ENCODE peak calls at places on chromosome 18, in seven cellular contexts. O is WERI-Rb-1, S is foreskin fibroblast, G is ovary, T is right cardiac atrium, H is tibial nerve, B is HCT116. A is an unnamed sample.
A peak's percentile ranks its signal among the peaks of the same experiment; 100 is the strongest.

GRCh38 chr18:58213445-58213844 is 169.4 kb downstream of the NEDD4L start:
- DNase-seq in O (no peak), S (peak; percentile 88), G (no peak), T (no peak), H (no peak), B (no peak), A (peak; percentile 45)

GRCh38 chr18:58298251-58299134 is 254.5 kb downstream of the NEDD4L start:
- DNase-seq in O (no peak), S (no peak), G (no peak), T (no peak), H (no peak), B (no peak), A (no peak)

GRCh38 chr18:58268849-58269248 is 224.8 kb downstream of the NEDD4L start:
- DNase-seq in O (no peak), S (peak; percentile 24), G (no peak), T (no peak), H (no peak), B (peak; percentile 75), A (no peak)

GRCh38 chr18:39805218-39805617 is 2149.8 kb upstream of the PIK3C3 start:
- DNase-seq in O (no peak), S (no peak), G (no peak), T (no peak), H (no peak), B (no peak), A (no peak)

GRCh38 chr18:11761553-11761952 is 72.5 kb downstream of the GNAL start:
- DNase-seq in O (no peak), S (no peak), G (no peak), T (no peak), H (no peak), B (peak; percentile 8), A (no peak)

GRCh38 chr18:35983818-35984217 is 11.3 kb downstream of the RMP24 start:
- DNase-seq in O (no peak), S (peak; percentile 76), G (no peak), T (no peak), H (no peak), B (no peak), A (no peak)

GRCh38 chr18:41624461-41624860 is 330.6 kb upstream of the PIK3C3 start:
- DNase-seq in O (no peak), S (peak; percentile 3), G (no peak), T (no peak), H (no peak), B (no peak), A (no peak)

GRCh38 chr18:48623468-48624220 is 84.8 kb downstream of the CTIF start:
- DNase-seq in O (no peak), S (peak; percentile 59), G (no peak), T (peak; percentile 22), H (no peak), B (no peak), A (no peak)

GRCh38 chr18:4808891-4809290 is 353.8 kb upstream of the DLGAP1 start:
- DNase-seq in O (no peak), S (no peak), G (no peak), T (no peak), H (no peak), B (no peak), A (no peak)

GRCh38 chr18:5626130-5626880 is 82.5 kb upstream of the EPB41L3 start:
- DNase-seq in O (no peak), S (no peak), G (no peak), T (no peak), H (no peak), B (no peak), A (no peak)

GRCh38 chr18:68791801-68792200 is 6.1 kb upstream of the CCDC102B start:
- DNase-seq in O (no peak), S (peak; percentile 54), G (no peak), T (peak; percentile 41), H (no peak), B (no peak), A (no peak)
- H3K4me3 ChIP-seq in O (no peak overlapping the region), S (no peak overlapping the region), G (no peak overlapping the region), T (no peak overlapping the region), H (no peak overlapping the region), B (no peak overlapping the region), A (no peak overlapping the region)

GRCh38 chr18:24115628-24116027 is 23.2 kb upstream of the CABYR start:
- DNase-seq in O (no peak), S (no peak), G (no peak), T (no peak), H (no peak), B (no peak), A (peak; percentile 27)

GRCh38 chr18:24120676-24121075 is 18.2 kb upstream of the CABYR start:
- DNase-seq in O (no peak), S (no peak), G (no peak), T (no peak), H (no peak), B (no peak), A (no peak)

GRCh38 chr18:24126155-24126947 is 12.5 kb upstream of the CABYR start:
- DNase-seq in O (no peak), S (no peak), G (no peak), T (no peak), H (no peak), B (no peak), A (no peak)

GRCh38 chr18:24118750-24119577 is 19.9 kb upstream of the CABYR start:
- DNase-seq in O (peak; percentile 59), S (peak; percentile 45), G (peak; percentile 51), T (peak; percentile 89), H (peak; percentile 62), B (peak; percentile 63), A (peak; percentile 75)

DNA sequence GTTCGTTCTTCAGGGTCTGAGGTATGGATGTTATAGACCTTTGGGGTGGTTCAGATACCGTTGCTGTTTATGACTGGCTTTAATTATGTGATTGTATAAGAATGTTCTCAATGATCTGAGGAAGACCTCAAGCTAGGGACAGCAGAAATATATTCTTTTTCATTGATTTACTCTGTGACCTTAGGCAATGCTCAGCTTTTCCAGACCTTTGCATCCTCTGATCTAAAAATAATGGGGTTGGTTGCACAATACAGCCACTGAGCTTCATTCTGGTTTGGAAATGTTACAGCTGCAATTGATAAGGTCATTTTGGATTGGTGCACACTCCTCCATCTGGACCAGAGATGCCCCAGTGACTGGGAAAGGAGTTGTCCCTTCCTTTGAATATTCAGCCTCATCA is 17.2 kb upstream of the CABYR start:
- DNase-seq in O (no peak), S (no peak), G (no peak), T (no peak), H (no peak), B (no peak), A (no peak)
- H3K4me3 ChIP-seq in O (no peak overlapping the region), S (no peak overlapping the region), G (no peak overlapping the region), T (no peak overlapping the region), H (no peak overlapping the region), B (no peak overlapping the region), A (no peak overlapping the region)

GRCh38 chr18:22558945-22559385 is 141.2 kb upstream of the CTAGE1 start:
- DNase-seq in O (no peak), S (no peak), G (peak; percentile 74), T (peak; percentile 93), H (no peak), B (no peak), A (no peak)
- H3K4me3 ChIP-seq in O (no peak overlapping the region), S (peak overlapping the region; percentile 51), G (peak overlapping the region; percentile 59), T (peak overlapping the region; percentile 68), H (peak overlapping the region; percentile 34), B (peak overlapping the region; percentile 54), A (no peak overlapping the region)

GRCh38 chr18:67574749-67575148 is 58.2 kb upstream of the DSEL start:
- DNase-seq in O (no peak), S (no peak), G (no peak), T (no peak), H (no peak), B (no peak), A (no peak)
- H3K4me3 ChIP-seq in O (no peak overlapping the region), S (no peak overlapping the region), G (no peak overlapping the region), T (no peak overlapping the region), H (no peak overlapping the region), B (no peak overlapping the region), A (no peak overlapping the region)

GRCh38 chr18:59986139-59986538 is 86.3 kb downstream of the PMAIP1 start:
- DNase-seq in O (no peak), S (no peak), G (no peak), T (no peak), H (no peak), B (no peak), A (no peak)

GRCh38 chr18:59983506-59983905 is 83.7 kb downstream of the PMAIP1 start:
- DNase-seq in O (no peak), S (no peak), G (no peak), T (no peak), H (no peak), B (no peak), A (no peak)

GRCh38 chr18:59985289-59985688 is 85.5 kb downstream of the PMAIP1 start:
- DNase-seq in O (no peak), S (no peak), G (no peak), T (no peak), H (no peak), B (no peak), A (no peak)

GRCh38 chr18:59980052-59980668 is 80.4 kb downstream of the PMAIP1 start:
- DNase-seq in O (no peak), S (no peak), G (no peak), T (no peak), H (no peak), B (no peak), A (no peak)
- H3K4me3 ChIP-seq in O (no peak overlapping the region), S (no peak overlapping the region), G (no peak overlapping the region), T (no peak overlapping the region), H (no peak overlapping the region), B (no peak overlapping the region), A (no peak overlapping the region)

DNA sequence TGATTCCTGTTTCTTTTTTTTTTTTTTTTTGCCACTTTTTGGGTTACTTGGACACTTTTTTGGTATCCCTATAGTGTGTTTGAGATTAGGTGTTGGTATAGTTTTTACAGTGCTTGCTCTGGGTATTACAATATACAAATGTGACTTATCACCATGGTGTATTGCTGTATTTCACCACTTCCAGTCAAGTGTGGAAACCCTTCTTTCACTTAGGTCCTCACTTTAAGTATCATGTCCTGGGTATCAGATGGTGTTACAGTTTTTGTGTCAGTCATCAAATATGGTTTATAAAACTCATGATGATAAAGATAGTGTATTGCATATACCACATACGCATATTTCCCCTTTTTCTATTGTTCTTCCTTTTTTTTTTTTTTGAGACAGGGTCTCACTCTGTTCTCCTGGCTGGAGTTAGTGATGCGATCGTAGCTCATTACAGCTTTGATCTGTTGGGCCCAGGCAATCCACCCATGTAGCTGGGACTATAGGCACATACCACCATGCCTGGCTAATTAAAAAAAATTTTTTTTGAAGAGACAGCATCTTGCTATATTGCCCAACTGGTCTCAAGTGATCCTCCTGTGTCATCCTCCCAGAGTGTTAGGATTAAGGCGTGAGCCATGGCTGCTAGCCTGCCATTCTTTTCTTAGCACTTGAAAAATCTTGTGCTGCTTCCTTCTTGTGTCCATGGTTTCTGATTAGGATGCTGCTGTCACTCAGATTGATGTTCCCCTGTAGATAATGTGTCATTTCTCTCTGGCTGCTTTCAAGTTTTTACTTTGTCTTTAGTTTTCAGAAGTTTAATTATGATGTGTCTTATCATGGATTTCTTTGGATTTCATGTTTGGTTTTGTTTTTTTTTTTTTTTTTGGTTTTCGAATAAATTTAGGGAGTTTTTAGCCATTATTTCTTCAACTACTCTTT is 2.1 kb downstream of the ATP9B start:
- DNase-seq in O (no peak), S (no peak), G (no peak), T (no peak), H (no peak), B (no peak), A (peak; percentile 59)
- H3K4me3 ChIP-seq in O (no peak overlapping the region), S (no peak overlapping the region), G (no peak overlapping the region), T (no peak overlapping the region), H (no peak overlapping the region), B (no peak overlapping the region), A (no peak overlapping the region)

A was measured in HL-60.